ENCODE peak calls at places on chromosomes 4 and X, in four cellular contexts. R, Q, E and W are unnamed samples.

GRCh38 chrX:93420635-93421034 is 252.7 kb downstream of the NAP1L3 start:
- DNase-seq in R (no peak), Q (no peak), E (no peak), W (no peak)

GRCh38 chr4:82770607-82771006 is 28.0 kb downstream of the SCD5 start:
- DNase-seq in Q (no peak), E (no peak), R (no peak), W (no peak)

GRCh38 chr4:54717694-54718093 is 59.9 kb downstream of the KIT start:
- DNase-seq in R (no peak), Q (no peak), E (no peak), W (no peak)

GRCh38 chr4:95087657-95088455 is 330.1 kb downstream of the BMPR1B start:
- DNase-seq in R (no peak), E (no peak), Q (peak), W (no peak)

GRCh38 chr4:2923141-2923551 is 40.1 kb downstream of the NOP14 start:
- DNase-seq in R (no peak), E (no peak), Q (no peak), W (no peak)

GRCh38 chrX:149512225-149512885 is 7.2 kb upstream of the IDS start:
- DNase-seq in Q (peak), R (peak), E (no peak), W (no peak)

GRCh38 chr4:4995103-4995761 is 24.0 kb downstream of the CYTL1 start:
- DNase-seq in E (peak), R (no peak), Q (peak), W (peak)

GRCh38 chr4:184845367-184846011 is 19.7 kb upstream of the ACSL1 start:
- DNase-seq in E (no peak), Q (no peak), R (no peak), W (no peak)

GRCh38 chr4:100357542-100357941 is 160.3 kb downstream of the EMCN start:
- DNase-seq in E (no peak), R (no peak), Q (no peak), W (no peak)

GRCh38 chrX:153161952-153162351 is 17.1 kb upstream of the MAGEA1 start:
- DNase-seq in R (no peak), Q (no peak), E (no peak), W (no peak)

GRCh38 chrX:77668391-77669237 is 117.4 kb downstream of the ATRX start:
- DNase-seq in E (no peak), R (no peak), Q (peak), W (no peak)

GRCh38 chr4:101597204-101597603 is 193.3 kb upstream of the BANK1 start:
- DNase-seq in E (no peak), Q (no peak), R (peak), W (no peak)

GRCh38 chrX:107506596-107507031 is 57.2 kb downstream of the FRMPD3 start:
- DNase-seq in Q (no peak), E (no peak), R (no peak), W (no peak)
- TF ChIP-seq SPI1 in Q (no peak), E (no peak), R (no peak), W (no peak)

DNA sequence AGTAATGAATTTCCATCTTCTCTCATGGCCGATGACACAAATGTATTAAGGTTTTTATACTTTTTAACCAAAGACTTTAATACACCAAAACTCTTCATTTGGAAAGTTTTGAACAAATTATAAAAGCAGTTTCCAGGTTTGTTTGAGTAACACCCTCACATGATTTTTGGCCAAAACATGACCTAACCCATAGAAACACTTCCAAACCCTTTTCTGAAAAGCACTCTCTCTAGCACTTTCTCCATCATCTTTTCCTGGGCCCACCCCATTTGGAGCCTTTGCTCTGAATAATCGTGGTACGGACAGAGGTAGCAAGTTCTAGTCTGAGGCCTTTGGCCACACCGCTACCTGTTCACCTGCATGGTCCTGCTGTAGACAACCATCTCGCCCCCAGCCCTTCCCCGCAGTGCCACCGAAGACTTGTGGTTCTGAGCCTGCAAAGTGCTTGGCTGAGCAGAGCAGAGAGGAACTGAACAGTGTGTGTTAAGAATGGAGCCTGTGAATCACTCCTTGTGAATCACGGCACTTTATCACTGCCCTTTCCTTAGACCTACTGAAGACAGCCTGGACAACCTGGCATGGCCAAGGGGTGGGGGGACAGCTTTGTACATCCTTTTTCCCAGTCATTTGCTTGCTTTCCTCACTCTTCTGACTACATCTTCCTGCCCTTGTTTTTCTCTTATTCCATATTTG is 181.8 kb downstream of the PTTG2 start:
- DNase-seq in E (no peak), R (no peak), Q (no peak), W (no peak)
- TF ChIP-seq SPI1 in E (no peak), R (no peak), Q (no peak), W (no peak)

GRCh38 chr4:107138433-107138832 is 102.3 kb upstream of the DKK2 start:
- DNase-seq in Q (no peak), E (no peak), R (no peak), W (no peak)
- TF ChIP-seq SPI1 in Q (no peak), E (no peak), R (no peak), W (no peak)

GRCh38 chr4:30555778-30556177 is 164.4 kb upstream of the PCDH7 start:
- DNase-seq in Q (no peak), R (no peak), E (no peak), W (no peak)

GRCh38 chr4:30553151-30553550 is 167.0 kb upstream of the PCDH7 start:
- DNase-seq in E (no peak), Q (no peak), R (no peak), W (no peak)

DNA sequence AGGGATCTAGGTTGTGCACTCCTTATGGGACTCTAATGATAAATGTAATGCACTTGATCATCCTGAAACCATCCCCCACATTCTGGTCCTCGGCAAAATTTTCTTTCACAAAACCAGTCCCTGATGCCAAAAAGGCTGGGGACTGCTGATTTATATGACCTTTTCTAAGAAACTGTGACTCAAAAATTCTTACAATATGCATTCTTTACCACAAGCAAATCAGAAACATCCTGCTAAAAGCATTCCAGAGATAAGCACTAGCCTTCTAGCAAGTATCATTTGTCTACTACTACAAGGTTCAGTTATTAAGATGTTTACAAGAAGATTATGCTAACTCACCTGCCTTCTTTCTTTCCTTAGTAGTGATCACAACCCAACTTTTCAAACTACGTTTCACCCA is 166.4 kb upstream of the PCDH7 start:
- DNase-seq in E (no peak), Q (no peak), R (no peak), W (no peak)
- TF ChIP-seq SPI1 in E (no peak), Q (no peak), R (no peak), W (no peak)

DNA sequence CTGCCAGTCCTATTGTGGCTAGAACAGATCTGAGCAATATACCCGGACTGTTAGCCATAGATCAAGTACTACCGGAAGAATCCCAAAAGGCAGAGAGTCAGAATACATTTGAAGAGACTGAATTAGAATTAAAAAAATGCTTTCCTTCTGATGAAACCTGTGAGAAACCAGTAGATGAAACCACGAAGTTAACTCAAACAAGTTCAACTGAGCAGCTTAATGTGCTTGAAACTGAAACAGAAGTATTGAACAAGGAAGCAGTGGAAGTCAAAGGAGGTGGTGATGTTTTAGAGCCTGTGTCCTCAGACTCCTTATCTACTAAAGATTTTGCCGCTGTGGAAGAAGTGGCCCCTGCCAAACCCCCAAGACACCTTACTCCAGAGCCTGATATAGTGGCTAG is 46.8 kb downstream of the WDR44 start:
- DNase-seq in E (no peak), Q (no peak), R (no peak), W (no peak)
- TF ChIP-seq SPI1 in E (no peak), Q (no peak), R (no peak), W (no peak)

DNA sequence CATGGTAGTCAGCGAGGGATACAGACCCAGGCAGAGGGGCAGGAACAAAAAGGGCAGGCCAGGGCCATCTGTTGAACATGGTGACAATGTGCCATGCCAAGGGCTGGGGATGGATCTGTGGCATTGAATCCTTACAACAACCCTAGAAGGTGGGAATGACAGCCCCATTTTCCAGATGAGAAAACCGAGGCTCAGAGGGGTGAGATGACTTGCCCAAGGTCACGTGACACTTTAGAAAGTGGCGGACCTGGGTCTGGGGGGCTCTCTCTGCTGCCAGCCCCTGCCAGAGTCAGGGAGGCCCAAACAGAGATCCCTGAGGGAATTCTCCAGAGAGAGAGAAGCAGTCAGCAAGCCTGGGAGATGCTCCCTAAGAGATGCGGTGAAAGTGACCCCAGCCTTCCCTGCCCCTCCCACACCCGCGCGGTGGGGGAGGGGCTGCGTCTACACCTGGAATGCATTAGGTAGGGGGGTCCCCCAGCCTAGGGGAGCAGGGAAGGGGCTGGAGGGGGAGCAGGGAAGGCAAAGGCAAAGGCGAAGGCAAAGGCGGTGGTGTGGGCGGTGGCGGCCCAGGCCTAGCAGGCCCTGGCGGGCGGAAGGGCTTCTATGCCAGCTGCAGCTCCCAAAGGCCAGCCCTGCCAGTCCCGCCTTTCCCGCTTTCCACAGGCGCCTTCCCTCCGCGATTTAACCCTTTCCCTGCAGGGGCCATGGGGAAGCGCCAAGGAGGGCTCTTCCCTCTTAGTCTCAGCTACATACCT is 13.0 kb downstream of the FGD1 start:
- DNase-seq in Q (no peak), E (no peak), R (no peak), W (no peak)
- TF ChIP-seq SPI1 in Q (no peak), E (no peak), R (no peak), W (no peak)